ENCODE peak calls at places on chromosomes 13 and 19, in six cellular contexts. N is ELR, T is IMR-90, A is AG09309, O is small intestine, H is T-cell. M is an unnamed sample.

GRCh38 chr13:41356788-41357187 is 45.7 kb downstream of the NAA16 start:
- DNase-seq in O (no peak), T (no peak), H (peak), A (no peak), N (no peak), M (no peak)

GRCh38 chr19:43634516-43634876 is 5.2 kb downstream of the CADM4 start:
- DNase-seq in T (no peak), A (no peak), N (no peak), H (no peak), O (no peak), M (no peak)

GRCh38 chr13:40576369-40576768 is 90.1 kb downstream of the FOXO1 start:
- DNase-seq in T (no peak), H (no peak), A (no peak), N (no peak), O (no peak), M (no peak)

GRCh38 chr19:6099633-6100032 is 10.7 kb downstream of the RFX2 start:
- DNase-seq in H (no peak), N (no peak), A (no peak), O (no peak), T (no peak), M (no peak)

GRCh38 chr13:33279898-33280549 is 5.5 kb downstream of the STARD13 start:
- DNase-seq in N (peak), T (peak), O (no peak), A (no peak), H (no peak), M (no peak)

GRCh38 chr13:32734511-32734910 is 148.3 kb downstream of the PDS5B start:
- DNase-seq in A (peak), T (peak), O (no peak), N (peak), H (no peak), M (no peak)

GRCh38 chr19:48872884-48873475 is 759 bp downstream of the PPP1R15A start:
- DNase-seq in O (peak), H (peak), A (peak), T (peak), N (peak), M (peak)

GRCh38 chr19:40398417-40399056 is 8.6 kb upstream of the HIPK4 start:
- DNase-seq in A (no peak), O (peak), T (no peak), H (peak), N (no peak), M (no peak)

GRCh38 chr19:39319098-39319891 is 1.4 kb downstream of the LRFN1 start:
- DNase-seq in H (no peak), N (no peak), A (no peak), O (no peak), T (no peak), M (no peak)

GRCh38 chr19:41324921-41325639 is 15.1 kb downstream of the CCDC97 start:
- DNase-seq in O (no peak), H (no peak), T (peak), A (peak), N (peak), M (no peak)

GRCh38 chr13:33514362-33514761 is 228.8 kb upstream of the STARD13 start:
- DNase-seq in O (no peak), H (no peak), A (no peak), T (no peak), N (no peak), M (no peak)

GRCh38 chr19:6048808-6049405 is 61.4 kb downstream of the RFX2 start:
- DNase-seq in T (peak), H (peak), O (peak), N (peak), A (no peak), M (peak)

GRCh38 chr13:113977976-113978375 is 4.1 kb upstream of the C13orf46 start:
- DNase-seq in H (no peak), N (no peak), A (no peak), T (no peak), O (no peak), M (no peak)

GRCh38 chr19:33933931-33934330 is 137.3 kb downstream of the KCTD15 start:
- DNase-seq in T (no peak), A (no peak), O (no peak), N (no peak), H (no peak), M (no peak)

GRCh38 chr13:21106089-21106488 is 44.7 kb upstream of the LATS2 start:
- DNase-seq in O (no peak), T (peak), N (peak), H (no peak), A (peak), M (no peak)

GRCh38 chr13:74067818-74068217 is 66.4 kb downstream of the KLF12 start:
- DNase-seq in O (no peak), N (peak), T (peak), H (no peak), A (no peak), M (no peak)